ENCODE peak calls at places on chromosomes 16 and 17, in four cellular contexts. O, L, Q and W are unnamed samples. For H3K27me3, the result is how much of the 10 kb centered on the place peaks cover.

GRCh38 chr16:24988593-24989338 is 26.4 kb downstream of the ARHGAP17 start:
- DNase-seq in O (no peak), L (peak), Q (peak), W (no peak)

GRCh38 chr16:676565-677297 is 1.3 kb downstream of the RHBDL1 start:
- DNase-seq in O (no peak), L (no peak), Q (no peak), W (no peak)

GRCh38 chr16:76226011-76226410 is 51.2 kb upstream of the CNTNAP4 start:
- DNase-seq in O (no peak), L (no peak), Q (no peak), W (no peak)

GRCh38 chr17:45096141-45096540 is 35.0 kb downstream of the NMT1 start:
- DNase-seq in O (no peak), L (peak), Q (peak), W (peak)

GRCh38 chr17:35889241-35889640 is 9.1 kb upstream of the CCL5 start:
- DNase-seq in O (no peak), L (no peak), Q (no peak), W (no peak)

GRCh38 chr16:15854906-15855703 is 1.7 kb downstream of the MYH11 start:
- DNase-seq in O (no peak), L (no peak), Q (no peak), W (no peak)

GRCh38 chr17:45816966-45817365 is 27.7 kb upstream of the SPPL2C start:
- DNase-seq in O (no peak), L (no peak), Q (no peak), W (no peak)

GRCh38 chr17:412211-413015 is 59.8 kb upstream of the RPH3AL start:
- DNase-seq in O (no peak), L (peak), Q (peak), W (no peak)

GRCh38 chr17:18217412-18218015 is 7.9 kb upstream of the LLGL1 start:
- DNase-seq in O (no peak), L (peak), Q (peak), W (no peak)

GRCh38 chr17:4163951-4164350 is 21.0 kb downstream of the CYB5D2 start:
- DNase-seq in O (no peak), L (no peak), Q (no peak), W (no peak)

GRCh38 chr16:72092832-72093447 is 480 bp downstream of the TXNL4B start:
- DNase-seq in O (no peak), L (peak), Q (no peak), W (no peak)

GRCh38 chr16:27511657-27512056 is 38.1 kb downstream of the GTF3C1 start:
- DNase-seq in O (no peak), L (no peak), Q (no peak), W (no peak)

GRCh38 chr16:86874141-86874540 is 295.8 kb downstream of the FOXL1 start:
- DNase-seq in O (peak), L (no peak), Q (peak), W (no peak)

GRCh38 chr16:66603537-66604375 is 748 bp upstream of the CMTM3 start:
- DNase-seq in O (no peak), L (peak), Q (no peak), W (peak)

GRCh38 chr16:65531475-65531874 is 409.6 kb upstream of the CDH11 start:
- DNase-seq in O (no peak), L (no peak), Q (no peak), W (no peak)

GRCh38 chr16:21283521-21284289 is 5.6 kb upstream of the CRYM start:
- DNase-seq in O (peak), L (peak), Q (no peak), W (no peak)

GRCh38 chr17:80034977-80035686 is 540 bp downstream of the TBC1D16 start:
- DNase-seq in O (no peak), L (no peak), Q (no peak), W (no peak)

GRCh38 chr17:48139948-48140347 is 32.4 kb downstream of the SNX11 start:
- DNase-seq in O (no peak), L (no peak), Q (no peak), W (no peak)

GRCh38 chr17:42227849-42228696 is 33.8 kb upstream of the GHDC start:
- DNase-seq in O (no peak), L (no peak), Q (no peak), W (no peak)

GRCh38 chr17:41551370-41551769 is 20.5 kb downstream of the KRT9 start:
- DNase-seq in O (no peak), L (no peak), Q (no peak), W (no peak)

GRCh38 chr16:87924937-87925670 is 11.2 kb downstream of the CA5A start:
- DNase-seq in O (no peak), L (no peak), Q (no peak), W (no peak)

GRCh38 chr16:87789437-87790277 is 23.9 kb upstream of the KLHDC4 start:
- DNase-seq in O (no peak), L (peak), Q (no peak), W (no peak)

GRCh38 chr16:22353188-22353919 is 21.1 kb downstream of the CDR2 start:
- DNase-seq in O (peak), L (peak), Q (peak), W (peak)

GRCh38 chr16:3878610-3879009 is 1.9 kb downstream of the CREBBP start:
- DNase-seq in O (no peak), L (no peak), Q (no peak), W (no peak)

GRCh38 chr16:84532299-84532724 is 27.9 kb upstream of the MEAK7 start:
- DNase-seq in O (peak), L (peak), Q (no peak), W (peak)

GRCh38 chr17:9228408-9229159 is 207.3 kb downstream of the NTN1 start:
- DNase-seq in O (no peak), L (no peak), Q (no peak), W (no peak)

GRCh38 chr16:8258523-8258922 is 331.8 kb downstream of the TMEM114 start:
- DNase-seq in O (no peak), L (no peak), Q (no peak), W (peak)

GRCh38 chr17:6666077-6666521 is 14.5 kb downstream of the C17orf100 start:
- DNase-seq in O (peak), L (peak), Q (peak), W (peak)

GRCh38 chr17:70134777-70135176 is 34.6 kb upstream of the KCNJ2 start:
- DNase-seq in O (no peak), L (no peak), Q (no peak), W (no peak)

GRCh38 chr17:41534899-41535546 is 6.9 kb upstream of the KRT19 start:
- DNase-seq in O (no peak), L (no peak), Q (no peak), W (no peak)

GRCh38 chr17:8941520-8941919 is 24.0 kb downstream of the PIK3R5 start:
- DNase-seq in O (no peak), L (no peak), Q (no peak), W (no peak)

GRCh38 chr16:48011888-48012658 is 143.7 kb downstream of the ABCC12 start:
- DNase-seq in O (no peak), L (no peak), Q (no peak), W (no peak)

GRCh38 chr16:68900009-68900408 is 56.7 kb downstream of the TANGO6 start:
- DNase-seq in O (no peak), L (no peak), Q (no peak), W (no peak)

GRCh38 chr17:19867094-19867653 is 562 bp downstream of the ULK2 start:
- DNase-seq in O (no peak), L (peak), Q (peak), W (peak)

GRCh38 chr16:84052071-84052622 is 9.6 kb upstream of the SLC38A8 start:
- DNase-seq in O (no peak), L (no peak), Q (no peak), W (no peak)

GRCh38 chr16:48511071-48511540 is 98.9 kb downstream of the N4BP1 start:
- DNase-seq in O (no peak), L (no peak), Q (no peak), W (peak)

GRCh38 chr16:31367875-31368274 is 12.9 kb downstream of the ITGAX start:
- DNase-seq in O (no peak), L (no peak), Q (no peak), W (no peak)
- TF ChIP-seq ZNF274 in O (no peak), L (no peak), Q (no peak), W (no peak)

GRCh38 chr16:10880609-10881452 is 3.8 kb downstream of the CIITA start:
- DNase-seq in O (no peak), L (no peak), Q (no peak), W (no peak)
- H3K27me3 ChIP-seq in O (under half), L (under half), Q (under half), W (under half)

DNA sequence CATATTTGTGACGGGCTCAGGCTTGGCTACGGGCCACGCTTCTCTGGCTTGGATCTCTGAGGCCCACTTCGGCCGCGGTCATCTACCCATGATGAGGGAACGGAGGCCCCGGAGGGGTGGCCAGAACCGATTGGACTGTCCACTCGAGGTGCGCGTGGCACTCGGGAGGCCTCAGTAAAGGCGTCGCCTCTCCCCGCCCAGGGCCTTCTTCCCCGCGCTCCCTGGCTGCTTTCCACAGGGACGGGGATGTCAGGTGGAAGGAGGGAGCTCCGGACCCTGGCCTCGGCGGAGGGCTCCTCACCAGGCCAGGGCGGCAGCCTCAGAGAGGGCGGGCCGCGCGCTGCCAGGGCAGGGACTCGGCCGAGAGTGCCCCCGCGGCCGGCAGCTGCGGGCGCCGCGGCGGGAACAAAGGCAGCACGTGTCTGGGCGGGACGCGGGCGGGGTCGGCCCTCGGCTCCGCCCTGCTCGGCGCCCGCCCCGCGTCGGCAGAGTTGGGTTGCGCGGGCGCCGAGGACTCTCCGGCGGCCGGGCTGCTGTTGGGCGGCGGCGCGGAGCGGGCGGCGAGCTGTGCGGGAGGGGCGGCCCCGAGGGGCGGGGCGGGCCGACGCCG is 597 bp upstream of the CDK5R1 start:
- DNase-seq in O (no peak), L (peak), Q (peak), W (peak)
- H3K9ac ChIP-seq in O (peak), L (peak), Q (peak), W (peak)

GRCh38 chr17:39181303-39181702 is 15.3 kb upstream of the ARL5C start:
- DNase-seq in O (no peak), L (no peak), Q (no peak), W (no peak)

GRCh38 chr17:39186481-39187002 is 10.9 kb downstream of the CACNB1 start:
- DNase-seq in O (no peak), L (no peak), Q (no peak), W (no peak)

GRCh38 chr17:39183045-39183444 is 14.4 kb downstream of the CACNB1 start:
- DNase-seq in O (no peak), L (no peak), Q (no peak), W (no peak)

GRCh38 chr17:39187152-39187830 is 10.2 kb downstream of the CACNB1 start:
- DNase-seq in O (no peak), L (no peak), Q (no peak), W (no peak)

DNA sequence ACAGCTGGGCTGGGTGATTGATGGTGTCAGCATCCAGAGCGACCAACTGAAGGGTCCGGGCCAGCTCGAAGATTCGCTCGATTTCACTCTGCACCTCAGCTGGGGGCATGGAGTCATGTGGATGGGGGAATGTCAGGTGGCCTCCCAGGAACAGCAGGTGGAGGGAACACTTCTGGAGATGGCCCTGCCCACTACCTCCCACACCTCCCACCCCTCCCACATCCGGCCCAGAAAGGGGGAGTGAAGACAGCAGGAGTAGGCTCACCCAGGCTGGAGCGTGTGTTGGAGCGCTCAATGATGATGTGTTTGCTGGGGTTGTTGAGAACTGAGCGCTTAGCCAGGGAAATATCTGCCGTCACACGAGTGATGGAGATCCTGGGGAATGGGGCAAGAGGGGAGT is 13.7 kb downstream of the CACNB1 start:
- DNase-seq in O (no peak), L (no peak), Q (no peak), W (no peak)
- TF ChIP-seq ZNF274 in O (no peak), L (no peak), Q (no peak), W (no peak)

GRCh38 chr17:74851612-74852236 is 8.0 kb downstream of the GRIN2C start:
- DNase-seq in O (no peak), L (no peak), Q (no peak), W (no peak)

GRCh38 chr17:74848656-74849399 is 10.9 kb downstream of the GRIN2C start:
- DNase-seq in O (no peak), L (no peak), Q (no peak), W (no peak)

GRCh38 chr17:74850914-74851313 is 8.8 kb downstream of the GRIN2C start:
- DNase-seq in O (no peak), L (no peak), Q (no peak), W (no peak)

GRCh38 chr17:74852237-74853047 is 7.2 kb downstream of the GRIN2C start:
- DNase-seq in O (peak), L (peak), Q (peak), W (peak)

DNA sequence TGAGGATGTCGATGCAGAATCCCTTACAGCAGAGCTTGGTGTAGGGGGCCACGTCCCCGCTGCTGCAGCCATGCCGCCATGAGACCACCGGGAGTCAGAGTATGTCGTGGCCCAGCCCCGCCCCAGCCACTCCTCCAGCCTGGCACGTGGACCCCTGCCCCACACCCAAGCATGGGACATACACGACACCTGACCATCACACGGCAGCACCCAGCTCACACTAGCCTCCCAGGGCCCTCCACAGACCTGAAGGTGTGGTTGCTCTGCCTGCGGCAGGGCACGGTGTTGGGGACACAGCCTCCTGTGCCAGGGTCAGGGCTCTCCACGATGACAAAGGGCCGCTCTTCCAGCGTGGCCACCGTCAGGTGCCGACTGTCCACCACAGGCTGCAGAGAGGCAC is 9.4 kb downstream of the GRIN2C start:
- DNase-seq in O (no peak), L (no peak), Q (no peak), W (no peak)
- H3K27me3 ChIP-seq in O (half or more), L (under half), Q (under half), W (half or more)

GRCh38 chr17:32342603-32343325 is 791 bp upstream of the C17orf75 start:
- DNase-seq in O (no peak), L (no peak), Q (no peak), W (no peak)
- H3K9ac ChIP-seq in O (no peak), L (peak), Q (peak), W (peak)

GRCh38 chr17:7897773-7898172 is 9.2 kb downstream of the CHD3 start:
- DNase-seq in O (no peak), L (peak), Q (no peak), W (no peak)
- TF ChIP-seq ZNF274 in O (no peak), L (no peak), Q (no peak), W (no peak)

DNA sequence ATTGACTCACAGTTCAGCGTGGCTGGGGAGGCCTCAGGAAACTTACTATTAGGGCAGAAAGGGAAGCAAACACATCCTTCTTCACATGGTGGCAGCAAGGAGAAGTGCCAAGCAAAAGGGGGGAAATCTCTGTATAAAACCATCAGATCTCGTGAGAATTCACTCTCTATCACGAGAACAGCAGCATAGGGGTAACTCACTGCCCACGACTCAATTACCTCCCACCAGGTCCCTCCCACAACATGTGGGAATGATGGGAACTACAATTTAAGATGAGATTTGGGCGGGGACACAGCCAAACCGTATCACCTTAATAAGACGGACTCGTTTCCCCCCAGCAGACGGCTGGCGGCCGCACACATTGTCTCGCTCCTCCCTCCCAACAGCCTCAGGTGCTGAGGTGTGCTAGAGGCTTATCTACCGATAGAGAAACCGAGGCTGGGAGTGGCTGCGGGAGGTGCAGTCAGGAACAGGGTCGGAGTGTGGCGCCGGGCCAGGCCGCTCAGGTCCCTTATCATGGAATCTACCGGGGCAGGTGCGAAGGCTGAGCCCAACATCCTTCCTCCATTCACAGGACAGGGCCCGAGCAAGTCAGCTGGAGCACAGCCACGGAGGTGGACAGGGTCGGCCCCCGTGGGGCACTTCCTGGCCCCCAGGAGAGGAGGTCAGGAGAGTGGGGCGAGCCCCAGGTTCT is 4.9 kb upstream of the ZG16B start:
- DNase-seq in O (no peak), L (no peak), Q (no peak), W (no peak)
- H3K27me3 ChIP-seq in O (under half), L (under half), Q (under half), W (under half)

DNA sequence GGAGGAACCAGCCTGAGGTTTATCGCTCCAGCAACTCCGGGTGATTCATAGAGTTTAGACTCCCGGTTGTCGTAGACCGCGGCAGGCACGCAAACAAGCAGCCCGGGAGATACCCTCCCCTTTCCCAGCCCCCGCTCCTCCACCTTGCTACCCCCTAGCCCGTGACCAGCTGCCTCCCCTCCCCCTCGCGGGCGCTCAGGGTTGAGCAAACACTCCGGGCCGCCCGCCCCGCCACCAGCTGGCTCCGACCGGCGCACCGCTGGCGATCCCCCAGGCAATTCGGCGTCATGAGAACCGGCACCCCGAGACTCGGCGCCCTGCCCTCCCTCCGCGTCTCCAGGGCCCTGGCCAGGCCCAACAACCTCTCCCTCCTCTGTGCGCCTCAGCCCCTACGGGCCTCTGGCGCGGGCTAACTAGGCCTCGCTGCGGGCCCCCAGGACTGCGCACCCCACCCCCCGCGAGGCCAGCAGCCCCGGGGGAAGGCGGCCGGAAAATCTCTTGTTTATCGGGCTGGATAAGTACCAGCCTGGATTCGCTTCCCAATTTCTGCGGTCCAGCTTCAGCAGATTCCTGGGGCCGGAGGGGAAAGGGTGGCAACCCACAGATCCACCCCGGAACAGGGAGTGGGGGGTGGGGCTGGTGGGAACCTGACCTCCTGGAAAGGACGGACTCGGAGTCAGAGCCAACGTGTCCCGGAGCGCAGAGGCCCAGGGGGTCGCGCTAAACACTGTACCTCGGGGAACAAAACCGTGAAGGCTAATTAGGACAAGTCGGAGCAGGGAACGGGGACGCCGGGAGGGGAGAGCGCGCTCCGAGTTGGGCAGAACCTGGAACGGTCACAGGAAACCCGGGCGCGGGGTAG is 951 bp upstream of the GPRC5C start:
- DNase-seq in O (no peak), L (peak), Q (peak), W (no peak)
- H3K9ac ChIP-seq in O (no peak), L (peak), Q (peak), W (peak)